ENCODE peak calls at places on chromosome 3, in six cellular contexts. G, L, P, D, K and A are unnamed samples. For H3K79me1, the result is how much of the 10 kb centered on the place peaks cover.

GRCh38 chr3:184335661-184336483 is 1.5 kb upstream of the FAM131A start:
- DNase-seq in G (peak), L (peak), P (peak), D (peak), K (peak), A (peak)

GRCh38 chr3:50542177-50543034 is 25.1 kb downstream of the C3orf18 start:
- DNase-seq in G (peak), L (peak), P (peak), D (peak), K (peak), A (peak)

GRCh38 chr3:170228093-170228766 is 6.0 kb downstream of the PRKCI start:
- DNase-seq in G (peak), L (no peak), P (no peak), D (peak), K (peak), A (no peak)

GRCh38 chr3:27730774-27731659 is 8.9 kb upstream of the EOMES start:
- DNase-seq in G (no peak), L (peak), P (no peak), D (no peak), K (no peak), A (no peak)

GRCh38 chr3:4290272-4290893 is 12.8 kb upstream of the SETMAR start:
- DNase-seq in G (peak), L (peak), P (no peak), D (peak), K (peak), A (peak)

GRCh38 chr3:14803981-14804834 is 14.6 kb upstream of the FGD5 start:
- DNase-seq in G (no peak), L (peak), P (no peak), D (no peak), K (no peak), A (no peak)

GRCh38 chr3:106121491-106122289 is 252.9 kb upstream of the CBLB start:
- DNase-seq in G (no peak), L (no peak), P (no peak), D (no peak), K (peak), A (no peak)

GRCh38 chr3:110732420-110732819 is 339.2 kb upstream of the NECTIN3 start:
- DNase-seq in G (no peak), L (no peak), P (no peak), D (no peak), K (no peak), A (no peak)

GRCh38 chr3:24196526-24196925 is 251.4 kb downstream of the NR1D2 start:
- DNase-seq in G (no peak), L (no peak), P (no peak), D (no peak), K (no peak), A (no peak)

GRCh38 chr3:187101184-187102072 is 37.9 kb downstream of the RPL39L start:
- DNase-seq in G (peak), L (peak), P (no peak), D (peak), K (peak), A (no peak)

GRCh38 chr3:72887378-72887722 is 496 bp upstream of the GXYLT2 start:
- DNase-seq in G (no peak), L (no peak), P (no peak), D (no peak), K (no peak), A (no peak)

GRCh38 chr3:38460377-38461085 is 6.8 kb downstream of the ACVR2B start:
- DNase-seq in G (no peak), L (no peak), P (no peak), D (no peak), K (no peak), A (no peak)

GRCh38 chr3:34858067-34858466 is 781.3 kb upstream of the ARPP21 start:
- DNase-seq in G (no peak), L (no peak), P (no peak), D (no peak), K (no peak), A (no peak)

GRCh38 chr3:38649500-38650247 is at the start of gene SCN5A:
- DNase-seq in G (no peak), L (peak), P (no peak), D (peak), K (peak), A (no peak)

GRCh38 chr3:21913791-21914190 is 162.8 kb upstream of the ZNF385D start:
- DNase-seq in G (peak), L (no peak), P (no peak), D (peak), K (no peak), A (no peak)

GRCh38 chr3:40800343-40800742 is 275.6 kb downstream of the ZNF621 start:
- DNase-seq in G (peak), L (peak), P (peak), D (peak), K (peak), A (no peak)

GRCh38 chr3:17942856-17943255 is 200.4 kb upstream of the TBC1D5 start:
- DNase-seq in G (no peak), L (peak), P (no peak), D (peak), K (peak), A (no peak)

GRCh38 chr3:48240711-48241491 is at the start of gene ZNF589:
- DNase-seq in G (peak), L (peak), P (peak), D (peak), K (peak), A (peak)
- H3K4ac ChIP-seq in G (peak), L (peak), P (peak), D (peak), K (peak), A (peak)

GRCh38 chr3:117932441-117932840 is 1102.2 kb downstream of the IGSF11 start:
- DNase-seq in G (no peak), L (no peak), P (no peak), D (no peak), K (no peak), A (no peak)
- H3K79me1 ChIP-seq in G (under half), L (under half), P (under half), D (under half), K (under half), A (under half)

DNA sequence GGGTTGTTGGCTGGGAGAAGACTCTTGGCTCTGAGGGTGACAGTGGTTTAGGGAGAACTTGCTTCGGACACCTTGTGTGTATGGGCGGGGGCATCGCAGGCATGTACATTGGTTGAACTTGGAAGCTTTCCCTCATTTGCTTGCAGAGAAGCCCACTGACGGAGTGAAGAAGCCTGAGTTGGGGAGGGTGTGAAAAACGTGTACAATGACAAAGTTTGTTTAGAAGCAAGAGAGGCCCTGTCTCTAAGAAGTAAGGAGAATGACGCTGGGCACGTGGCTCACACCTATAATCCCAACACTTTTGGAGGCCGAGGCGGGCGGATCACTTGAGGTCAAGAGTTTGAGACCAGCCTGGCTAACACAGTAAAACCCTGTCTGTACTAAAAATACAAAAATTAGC is 13.7 kb downstream of the LIMD1 start:
- DNase-seq in G (no peak), L (no peak), P (no peak), D (no peak), K (no peak), A (no peak)
- H3K4me3 ChIP-seq in G (no peak), L (no peak), P (no peak), D (no peak), K (no peak), A (no peak)

DNA sequence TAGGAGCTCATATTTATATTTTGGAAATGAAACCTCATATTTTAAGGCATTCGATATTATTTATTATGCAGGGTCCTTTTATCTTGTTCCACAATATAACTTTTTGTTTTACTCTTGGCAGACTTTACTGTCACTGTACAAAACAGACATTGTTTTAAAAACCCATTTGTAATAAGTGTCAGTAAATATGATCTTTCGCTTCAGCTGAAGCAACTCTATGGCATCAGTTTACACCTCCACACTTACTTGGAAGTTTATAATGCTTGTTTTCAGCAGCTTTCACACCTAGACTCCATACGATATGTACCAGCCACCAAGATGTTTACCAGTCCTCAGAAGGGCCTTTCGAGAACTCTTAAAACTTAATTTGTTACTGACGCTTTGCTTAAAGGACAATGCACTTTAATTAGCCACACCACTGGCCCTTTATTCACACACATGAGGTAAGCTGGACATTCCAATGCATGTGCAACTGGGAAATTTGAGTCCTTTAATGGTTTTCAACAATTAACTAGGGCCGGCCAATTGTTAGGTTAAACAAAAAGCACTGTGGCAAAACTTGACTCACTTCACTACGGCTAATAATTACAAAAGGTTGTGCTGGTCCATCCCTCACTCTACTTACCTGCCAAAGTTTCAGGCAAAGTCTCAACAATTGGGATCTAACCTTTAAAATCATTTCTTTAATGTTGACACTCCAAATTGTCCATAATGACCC is 16.7 kb downstream of the WWTR1 start:
- DNase-seq in G (no peak), L (no peak), P (no peak), D (no peak), K (no peak), A (no peak)
- H3K4ac ChIP-seq in G (peak), L (no peak), P (no peak), D (no peak), K (no peak), A (no peak)

GRCh38 chr3:129460155-129460554 is 20.1 kb downstream of the IFT122 start:
- DNase-seq in G (no peak), L (no peak), P (no peak), D (no peak), K (no peak), A (no peak)
- H3K79me1 ChIP-seq in G (under half), L (under half), P (under half), D (under half), K (under half), A (under half)

GRCh38 chr3:57594144-57594543 is 3.0 kb downstream of the ARF4 start:
- DNase-seq in G (no peak), L (no peak), P (no peak), D (peak), K (no peak), A (no peak)
- H3K4me3 ChIP-seq in G (no peak), L (no peak), P (peak), D (no peak), K (no peak), A (no peak)

DNA sequence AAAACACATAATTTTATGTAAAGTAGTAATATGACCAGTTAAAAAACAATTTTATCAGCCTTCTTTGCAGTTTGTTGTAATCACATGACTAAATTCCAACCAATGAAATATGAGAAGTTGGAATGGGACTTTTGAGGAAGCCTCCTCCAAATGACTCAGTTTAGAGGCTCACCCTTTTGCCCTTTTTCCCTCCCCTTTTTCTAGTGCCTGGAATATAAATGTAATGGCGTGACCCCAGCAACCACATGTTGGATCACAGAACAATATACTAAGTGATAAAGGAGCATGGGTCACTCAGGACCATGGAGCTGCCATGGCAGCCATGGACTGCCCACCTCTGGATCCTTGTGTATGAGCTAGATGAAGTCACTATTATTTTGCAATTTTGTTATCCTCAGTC is 48.8 kb upstream of the HEG1 start:
- DNase-seq in G (peak), L (no peak), P (no peak), D (no peak), K (peak), A (no peak)
- H3K4ac ChIP-seq in G (no peak), L (no peak), P (peak), D (no peak), K (no peak), A (no peak)

GRCh38 chr3:129291487-129291886 is 12.8 kb downstream of the HMCES start:
- DNase-seq in G (peak), L (no peak), P (no peak), D (no peak), K (no peak), A (no peak)
- H3K79me1 ChIP-seq in G (under half), L (under half), P (under half), D (under half), K (under half), A (under half)

DNA sequence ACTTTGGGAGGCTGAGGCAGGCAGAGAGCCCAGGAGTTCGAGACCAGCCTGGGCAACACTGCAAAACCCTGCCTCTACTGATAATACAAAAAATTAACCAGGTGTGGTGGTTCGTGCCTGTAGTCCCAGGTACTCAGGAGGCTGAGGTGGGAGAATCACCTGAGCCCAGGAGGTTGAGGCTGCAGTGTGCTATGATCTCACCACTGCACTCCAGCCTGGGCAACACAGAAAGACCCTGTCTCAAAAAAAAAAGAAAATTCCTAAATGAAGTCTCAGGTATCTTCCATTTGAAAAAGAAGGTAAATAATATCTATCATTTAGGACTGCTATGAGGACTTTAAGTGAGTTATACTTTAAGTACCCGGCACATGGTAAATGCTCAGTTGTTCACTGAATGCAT is 2.9 kb downstream of the SMARCC1 start:
- DNase-seq in G (no peak), L (no peak), P (no peak), D (no peak), K (no peak), A (no peak)
- H3K4me3 ChIP-seq in G (no peak), L (no peak), P (peak), D (no peak), K (no peak), A (no peak)

GRCh38 chr3:57952651-57953050 is 55.6 kb upstream of the FLNB start:
- DNase-seq in G (no peak), L (no peak), P (no peak), D (no peak), K (no peak), A (no peak)
- H3K4ac ChIP-seq in G (peak), L (no peak), P (no peak), D (peak), K (peak), A (no peak)